ENCODE peak calls at places on chromosome 5, in ten cellular contexts. One of them, this sample, is unnamed.

GRCh38 chr5:135348920-135349319 is 50.1 kb downstream of the MACROH2A1 start:
- DNase-seq in fibroblast of lung: no peak
- DNase-seq in astrocyte of the spinal cord: no peak
- DNase-seq in WTC11: no peak
- DNase-seq in mesothelial cell of epicardium: no peak
- DNase-seq in spleen: no peak
- DNase-seq in stomach: no peak
- DNase-seq in H1: no peak
- DNase-seq in fibroblast of the aortic adventitia: no peak
- DNase-seq in breast epithelium: no peak
- DNase-seq in this sample: no peak

GRCh38 chr5:82183828-82184227 is 94.3 kb downstream of the RPS23 start:
- DNase-seq in fibroblast of lung: peak
- DNase-seq in astrocyte of the spinal cord: no peak
- DNase-seq in WTC11: no peak
- DNase-seq in mesothelial cell of epicardium: no peak
- DNase-seq in spleen: no peak
- DNase-seq in stomach: no peak
- DNase-seq in H1: no peak
- DNase-seq in fibroblast of the aortic adventitia: peak
- DNase-seq in breast epithelium: no peak
- DNase-seq in this sample: no peak

GRCh38 chr5:134003064-134003956 is 1.5 kb downstream of the VDAC1 start:
- DNase-seq in fibroblast of lung: no peak
- DNase-seq in astrocyte of the spinal cord: no peak
- DNase-seq in WTC11: no peak
- DNase-seq in mesothelial cell of epicardium: no peak
- DNase-seq in spleen: peak
- DNase-seq in stomach: no peak
- DNase-seq in H1: no peak
- DNase-seq in fibroblast of the aortic adventitia: no peak
- DNase-seq in breast epithelium: no peak
- DNase-seq in this sample: no peak

GRCh38 chr5:172497591-172498255 is 43.4 kb upstream of the SH3PXD2B start:
- DNase-seq in fibroblast of lung: no peak
- DNase-seq in astrocyte of the spinal cord: no peak
- DNase-seq in WTC11: no peak
- DNase-seq in mesothelial cell of epicardium: no peak
- DNase-seq in spleen: no peak
- DNase-seq in stomach: no peak
- DNase-seq in H1: peak
- DNase-seq in fibroblast of the aortic adventitia: no peak
- DNase-seq in breast epithelium: no peak
- DNase-seq in this sample: no peak

GRCh38 chr5:108421713-108422112 is 39.8 kb upstream of the FBXL17 start:
- DNase-seq in fibroblast of lung: peak
- DNase-seq in astrocyte of the spinal cord: no peak
- DNase-seq in WTC11: no peak
- DNase-seq in mesothelial cell of epicardium: no peak
- DNase-seq in spleen: no peak
- DNase-seq in stomach: no peak
- DNase-seq in H1: no peak
- DNase-seq in fibroblast of the aortic adventitia: no peak
- DNase-seq in breast epithelium: no peak
- DNase-seq in this sample: no peak

GRCh38 chr5:175746851-175747250 is 89.0 kb downstream of the HRH2 start:
- DNase-seq in fibroblast of lung: no peak
- DNase-seq in astrocyte of the spinal cord: no peak
- DNase-seq in WTC11: no peak
- DNase-seq in mesothelial cell of epicardium: no peak
- DNase-seq in spleen: no peak
- DNase-seq in stomach: no peak
- DNase-seq in H1: no peak
- DNase-seq in fibroblast of the aortic adventitia: no peak
- DNase-seq in breast epithelium: no peak
- DNase-seq in this sample: no peak

GRCh38 chr5:81256766-81257165 is 23.6 kb downstream of the CKMT2 start:
- DNase-seq in fibroblast of lung: no peak
- DNase-seq in astrocyte of the spinal cord: no peak
- DNase-seq in WTC11: no peak
- DNase-seq in mesothelial cell of epicardium: no peak
- DNase-seq in spleen: no peak
- DNase-seq in stomach: no peak
- DNase-seq in H1: no peak
- DNase-seq in fibroblast of the aortic adventitia: no peak
- DNase-seq in breast epithelium: no peak
- DNase-seq in this sample: no peak

GRCh38 chr5:150694638-150695037 is 6.2 kb downstream of the RBM22 start:
- DNase-seq in fibroblast of lung: peak
- DNase-seq in astrocyte of the spinal cord: no peak
- DNase-seq in WTC11: no peak
- DNase-seq in mesothelial cell of epicardium: no peak
- DNase-seq in spleen: no peak
- DNase-seq in stomach: no peak
- DNase-seq in H1: no peak
- DNase-seq in fibroblast of the aortic adventitia: peak
- DNase-seq in breast epithelium: no peak
- DNase-seq in this sample: no peak

GRCh38 chr5:172002310-172002709 is 4.1 kb downstream of the FBXW11 start:
- DNase-seq in fibroblast of lung: peak
- DNase-seq in astrocyte of the spinal cord: peak
- DNase-seq in WTC11: no peak
- DNase-seq in mesothelial cell of epicardium: no peak
- DNase-seq in spleen: no peak
- DNase-seq in stomach: no peak
- DNase-seq in H1: no peak
- DNase-seq in fibroblast of the aortic adventitia: peak
- DNase-seq in breast epithelium: no peak
- DNase-seq in this sample: no peak

GRCh38 chr5:168291281-168291960 is at the start of gene WWC1:
- DNase-seq in fibroblast of lung: peak
- DNase-seq in astrocyte of the spinal cord: no peak
- DNase-seq in WTC11: peak
- DNase-seq in mesothelial cell of epicardium: peak
- DNase-seq in spleen: peak
- DNase-seq in stomach: peak
- DNase-seq in H1: peak
- DNase-seq in fibroblast of the aortic adventitia: no peak
- DNase-seq in breast epithelium: peak
- DNase-seq in this sample: peak

GRCh38 chr5:159735749-159736660 is 180.3 kb upstream of the ADRA1B start:
- DNase-seq in fibroblast of lung: peak
- DNase-seq in astrocyte of the spinal cord: peak
- DNase-seq in WTC11: no peak
- DNase-seq in mesothelial cell of epicardium: no peak
- DNase-seq in spleen: no peak
- DNase-seq in stomach: no peak
- DNase-seq in H1: no peak
- DNase-seq in fibroblast of the aortic adventitia: no peak
- DNase-seq in breast epithelium: no peak
- DNase-seq in this sample: no peak

GRCh38 chr5:154483654-154484392 is 5.8 kb upstream of the HAND1 start:
- DNase-seq in fibroblast of lung: no peak
- DNase-seq in astrocyte of the spinal cord: no peak
- DNase-seq in WTC11: peak
- DNase-seq in mesothelial cell of epicardium: no peak
- DNase-seq in spleen: peak
- DNase-seq in stomach: no peak
- DNase-seq in H1: peak
- DNase-seq in fibroblast of the aortic adventitia: no peak
- DNase-seq in breast epithelium: no peak
- DNase-seq in this sample: no peak

GRCh38 chr5:146032911-146033310 is 72.5 kb downstream of the PLAC8L1 start:
- DNase-seq in fibroblast of lung: peak
- DNase-seq in astrocyte of the spinal cord: no peak
- DNase-seq in WTC11: no peak
- DNase-seq in mesothelial cell of epicardium: no peak
- DNase-seq in spleen: no peak
- DNase-seq in stomach: no peak
- DNase-seq in H1: no peak
- DNase-seq in fibroblast of the aortic adventitia: peak
- DNase-seq in breast epithelium: no peak
- DNase-seq in this sample: no peak
- TF ChIP-seq CTCF in fibroblast of lung: no peak
- TF ChIP-seq CTCF in astrocyte of the spinal cord: no peak
- TF ChIP-seq CTCF in WTC11: no peak
- TF ChIP-seq CTCF in mesothelial cell of epicardium: no peak
- TF ChIP-seq CTCF in spleen: no peak
- TF ChIP-seq CTCF in stomach: no peak
- TF ChIP-seq CTCF in H1: no peak
- TF ChIP-seq CTCF in fibroblast of the aortic adventitia: no peak
- TF ChIP-seq CTCF in breast epithelium: no peak
- TF ChIP-seq CTCF in this sample: no peak

DNA sequence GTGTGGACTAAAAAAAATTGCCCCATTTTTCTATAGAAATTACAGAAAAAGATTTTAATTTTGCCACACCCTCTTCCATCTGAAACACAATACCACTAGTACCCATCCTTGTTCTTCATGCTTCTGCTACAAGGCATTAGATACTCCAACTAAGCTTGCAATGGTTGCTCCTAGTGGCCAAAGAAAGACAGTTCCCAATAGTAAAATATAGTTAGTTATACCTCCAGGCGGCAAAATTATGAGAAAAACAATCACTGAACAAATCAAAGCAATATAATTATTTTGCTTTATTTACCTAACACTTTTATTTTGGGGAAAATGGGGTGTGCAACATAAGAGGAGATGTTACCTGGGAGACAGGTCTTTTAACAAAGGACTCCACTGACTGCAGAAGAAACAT is 101.2 kb downstream of the RAPGEF6 start:
- DNase-seq in fibroblast of lung: no peak
- DNase-seq in astrocyte of the spinal cord: no peak
- DNase-seq in WTC11: no peak
- DNase-seq in mesothelial cell of epicardium: no peak
- DNase-seq in spleen: no peak
- DNase-seq in stomach: no peak
- DNase-seq in H1: no peak
- DNase-seq in fibroblast of the aortic adventitia: no peak
- DNase-seq in breast epithelium: no peak
- DNase-seq in this sample: no peak
- TF ChIP-seq CTCF in fibroblast of lung: peak
- TF ChIP-seq CTCF in astrocyte of the spinal cord: peak
- TF ChIP-seq CTCF in WTC11: no peak
- TF ChIP-seq CTCF in mesothelial cell of epicardium: no peak
- TF ChIP-seq CTCF in spleen: no peak
- TF ChIP-seq CTCF in stomach: no peak
- TF ChIP-seq CTCF in H1: no peak
- TF ChIP-seq CTCF in fibroblast of the aortic adventitia: peak
- TF ChIP-seq CTCF in breast epithelium: no peak
- TF ChIP-seq CTCF in this sample: no peak

GRCh38 chr5:164962302-164962961 is 1457.0 kb downstream of the MAT2B start:
- DNase-seq in fibroblast of lung: peak
- DNase-seq in astrocyte of the spinal cord: no peak
- DNase-seq in WTC11: no peak
- DNase-seq in mesothelial cell of epicardium: no peak
- DNase-seq in spleen: no peak
- DNase-seq in stomach: no peak
- DNase-seq in H1: no peak
- DNase-seq in fibroblast of the aortic adventitia: no peak
- DNase-seq in breast epithelium: no peak
- DNase-seq in this sample: no peak

GRCh38 chr5:164959761-164960160 is 1454.3 kb downstream of the MAT2B start:
- DNase-seq in fibroblast of lung: no peak
- DNase-seq in astrocyte of the spinal cord: no peak
- DNase-seq in WTC11: no peak
- DNase-seq in mesothelial cell of epicardium: no peak
- DNase-seq in spleen: no peak
- DNase-seq in stomach: no peak
- DNase-seq in H1: no peak
- DNase-seq in fibroblast of the aortic adventitia: no peak
- DNase-seq in breast epithelium: no peak
- DNase-seq in this sample: no peak

GRCh38 chr5:164958688-164959087 is 1453.3 kb downstream of the MAT2B start:
- DNase-seq in fibroblast of lung: no peak
- DNase-seq in astrocyte of the spinal cord: no peak
- DNase-seq in WTC11: no peak
- DNase-seq in mesothelial cell of epicardium: no peak
- DNase-seq in spleen: no peak
- DNase-seq in stomach: no peak
- DNase-seq in H1: no peak
- DNase-seq in fibroblast of the aortic adventitia: no peak
- DNase-seq in breast epithelium: no peak
- DNase-seq in this sample: no peak
- TF ChIP-seq CTCF in fibroblast of lung: peak
- TF ChIP-seq CTCF in astrocyte of the spinal cord: no peak
- TF ChIP-seq CTCF in WTC11: no peak
- TF ChIP-seq CTCF in mesothelial cell of epicardium: peak
- TF ChIP-seq CTCF in spleen: no peak
- TF ChIP-seq CTCF in stomach: no peak
- TF ChIP-seq CTCF in H1: no peak
- TF ChIP-seq CTCF in fibroblast of the aortic adventitia: no peak
- TF ChIP-seq CTCF in breast epithelium: no peak
- TF ChIP-seq CTCF in this sample: no peak

GRCh38 chr5:143172736-143173135 is 230.8 kb downstream of the NR3C1 start:
- DNase-seq in fibroblast of lung: peak
- DNase-seq in astrocyte of the spinal cord: no peak
- DNase-seq in WTC11: no peak
- DNase-seq in mesothelial cell of epicardium: no peak
- DNase-seq in spleen: no peak
- DNase-seq in stomach: no peak
- DNase-seq in H1: no peak
- DNase-seq in fibroblast of the aortic adventitia: no peak
- DNase-seq in breast epithelium: no peak
- DNase-seq in this sample: no peak

GRCh38 chr5:143168877-143169810 is 234.3 kb downstream of the NR3C1 start:
- DNase-seq in fibroblast of lung: no peak
- DNase-seq in astrocyte of the spinal cord: no peak
- DNase-seq in WTC11: no peak
- DNase-seq in mesothelial cell of epicardium: no peak
- DNase-seq in spleen: no peak
- DNase-seq in stomach: no peak
- DNase-seq in H1: no peak
- DNase-seq in fibroblast of the aortic adventitia: no peak
- DNase-seq in breast epithelium: no peak
- DNase-seq in this sample: no peak

GRCh38 chr5:143170104-143170503 is 233.4 kb downstream of the NR3C1 start:
- DNase-seq in fibroblast of lung: no peak
- DNase-seq in astrocyte of the spinal cord: no peak
- DNase-seq in WTC11: no peak
- DNase-seq in mesothelial cell of epicardium: no peak
- DNase-seq in spleen: no peak
- DNase-seq in stomach: no peak
- DNase-seq in H1: no peak
- DNase-seq in fibroblast of the aortic adventitia: no peak
- DNase-seq in breast epithelium: no peak
- DNase-seq in this sample: no peak

GRCh38 chr5:143173139-143173889 is 230.2 kb downstream of the NR3C1 start:
- DNase-seq in fibroblast of lung: no peak
- DNase-seq in astrocyte of the spinal cord: no peak
- DNase-seq in WTC11: no peak
- DNase-seq in mesothelial cell of epicardium: no peak
- DNase-seq in spleen: no peak
- DNase-seq in stomach: no peak
- DNase-seq in H1: no peak
- DNase-seq in fibroblast of the aortic adventitia: no peak
- DNase-seq in breast epithelium: no peak
- DNase-seq in this sample: no peak

DNA sequence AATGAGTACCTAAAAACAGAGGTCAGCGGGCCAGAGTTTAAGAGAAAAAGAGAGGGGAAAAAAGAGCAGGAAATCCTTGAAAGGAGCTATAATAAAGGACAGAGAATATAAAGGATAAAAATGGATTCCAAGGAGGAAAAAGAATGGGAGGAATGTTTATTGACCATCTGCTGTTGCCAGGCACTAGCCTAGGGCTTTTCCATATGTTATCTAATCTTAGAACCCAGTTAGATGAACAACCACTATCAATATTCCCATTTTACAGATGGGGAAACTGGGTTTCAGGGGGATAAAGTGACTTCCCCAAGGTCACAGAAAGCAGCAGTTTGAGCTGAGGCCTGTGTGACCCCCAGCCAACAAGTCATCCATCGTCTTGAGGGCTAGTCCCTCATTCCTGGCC is 232.5 kb downstream of the NR3C1 start:
- DNase-seq in fibroblast of lung: no peak
- DNase-seq in astrocyte of the spinal cord: no peak
- DNase-seq in WTC11: no peak
- DNase-seq in mesothelial cell of epicardium: no peak
- DNase-seq in spleen: no peak
- DNase-seq in stomach: no peak
- DNase-seq in H1: no peak
- DNase-seq in fibroblast of the aortic adventitia: no peak
- DNase-seq in breast epithelium: no peak
- DNase-seq in this sample: no peak
- TF ChIP-seq CTCF in fibroblast of lung: no peak
- TF ChIP-seq CTCF in astrocyte of the spinal cord: no peak
- TF ChIP-seq CTCF in WTC11: no peak
- TF ChIP-seq CTCF in mesothelial cell of epicardium: no peak
- TF ChIP-seq CTCF in spleen: no peak
- TF ChIP-seq CTCF in stomach: no peak
- TF ChIP-seq CTCF in H1: no peak
- TF ChIP-seq CTCF in fibroblast of the aortic adventitia: no peak
- TF ChIP-seq CTCF in breast epithelium: no peak
- TF ChIP-seq CTCF in this sample: no peak